ENCODE peak calls at places on chromosomes 3 and 15, in eight cellular contexts. One of them, this sample, is unnamed.

GRCh38 chr15:101317473-101317872 is 22.4 kb upstream of the SNRPA1 start:
- DNase-seq in spleen: no peak
- DNase-seq in mammary epithelial cell: no peak
- DNase-seq in GM20000: no peak
- DNase-seq in cardiac fibroblast: no peak
- DNase-seq in A549: no peak
- DNase-seq in heart left ventricle: no peak
- DNase-seq in neural progenitor cell: no peak
- DNase-seq in this sample: no peak

GRCh38 chr3:64048631-64049061 is 25.4 kb upstream of the PSMD6 start:
- DNase-seq in spleen: no peak
- DNase-seq in mammary epithelial cell: no peak
- DNase-seq in GM20000: no peak
- DNase-seq in cardiac fibroblast: peak
- DNase-seq in A549: no peak
- DNase-seq in heart left ventricle: no peak
- DNase-seq in neural progenitor cell: no peak
- DNase-seq in this sample: no peak

GRCh38 chr3:128845695-128846491 is 33.5 kb upstream of the ACAD9 start:
- DNase-seq in spleen: peak
- DNase-seq in mammary epithelial cell: peak
- DNase-seq in GM20000: peak
- DNase-seq in cardiac fibroblast: peak
- DNase-seq in A549: peak
- DNase-seq in heart left ventricle: peak
- DNase-seq in neural progenitor cell: peak
- DNase-seq in this sample: peak

GRCh38 chr3:30495172-30496124 is 111.0 kb upstream of the TGFBR2 start:
- DNase-seq in spleen: no peak
- DNase-seq in mammary epithelial cell: no peak
- DNase-seq in GM20000: no peak
- DNase-seq in cardiac fibroblast: no peak
- DNase-seq in A549: no peak
- DNase-seq in heart left ventricle: no peak
- DNase-seq in neural progenitor cell: no peak
- DNase-seq in this sample: no peak

GRCh38 chr15:77495806-77496589 is 75.3 kb downstream of the HMG20A start:
- DNase-seq in spleen: peak
- DNase-seq in mammary epithelial cell: no peak
- DNase-seq in GM20000: no peak
- DNase-seq in cardiac fibroblast: peak
- DNase-seq in A549: no peak
- DNase-seq in heart left ventricle: peak
- DNase-seq in neural progenitor cell: peak
- DNase-seq in this sample: peak

GRCh38 chr3:45199837-45200648 is 26.0 kb downstream of the TMEM158 start:
- DNase-seq in spleen: no peak
- DNase-seq in mammary epithelial cell: peak
- DNase-seq in GM20000: no peak
- DNase-seq in cardiac fibroblast: peak
- DNase-seq in A549: peak
- DNase-seq in heart left ventricle: no peak
- DNase-seq in neural progenitor cell: no peak
- DNase-seq in this sample: no peak

GRCh38 chr15:57432141-57432701 is 55.9 kb downstream of the CGNL1 start:
- DNase-seq in spleen: no peak
- DNase-seq in mammary epithelial cell: no peak
- DNase-seq in GM20000: no peak
- DNase-seq in cardiac fibroblast: peak
- DNase-seq in A549: no peak
- DNase-seq in heart left ventricle: no peak
- DNase-seq in neural progenitor cell: no peak
- DNase-seq in this sample: no peak

GRCh38 chr3:138347084-138347483 is 1.3 kb upstream of the MRAS start:
- DNase-seq in spleen: no peak
- DNase-seq in mammary epithelial cell: no peak
- DNase-seq in GM20000: no peak
- DNase-seq in cardiac fibroblast: no peak
- DNase-seq in A549: no peak
- DNase-seq in heart left ventricle: no peak
- DNase-seq in neural progenitor cell: no peak
- DNase-seq in this sample: no peak

GRCh38 chr3:43181202-43181910 is 75.5 kb upstream of the POMGNT2 start:
- DNase-seq in spleen: no peak
- DNase-seq in mammary epithelial cell: peak
- DNase-seq in GM20000: peak
- DNase-seq in cardiac fibroblast: no peak
- DNase-seq in A549: no peak
- DNase-seq in heart left ventricle: no peak
- DNase-seq in neural progenitor cell: no peak
- DNase-seq in this sample: no peak

GRCh38 chr15:51380999-51381806 is 39.7 kb downstream of the GLDN start:
- DNase-seq in spleen: no peak
- DNase-seq in mammary epithelial cell: peak
- DNase-seq in GM20000: peak
- DNase-seq in cardiac fibroblast: peak
- DNase-seq in A549: peak
- DNase-seq in heart left ventricle: peak
- DNase-seq in neural progenitor cell: peak
- DNase-seq in this sample: peak

GRCh38 chr3:24521306-24522154 is 26.9 kb upstream of the THRB start:
- DNase-seq in spleen: peak
- DNase-seq in mammary epithelial cell: peak
- DNase-seq in GM20000: no peak
- DNase-seq in cardiac fibroblast: peak
- DNase-seq in A549: peak
- DNase-seq in heart left ventricle: peak
- DNase-seq in neural progenitor cell: peak
- DNase-seq in this sample: peak

GRCh38 chr15:81475471-81475870 is 101.5 kb upstream of the TMC3 start:
- DNase-seq in spleen: no peak
- DNase-seq in mammary epithelial cell: no peak
- DNase-seq in GM20000: no peak
- DNase-seq in cardiac fibroblast: peak
- DNase-seq in A549: no peak
- DNase-seq in heart left ventricle: no peak
- DNase-seq in neural progenitor cell: no peak
- DNase-seq in this sample: no peak

GRCh38 chr3:178597388-178597787 is 61.2 kb downstream of the KCNMB2 start:
- DNase-seq in spleen: no peak
- DNase-seq in mammary epithelial cell: no peak
- DNase-seq in GM20000: no peak
- DNase-seq in cardiac fibroblast: no peak
- DNase-seq in A549: no peak
- DNase-seq in heart left ventricle: no peak
- DNase-seq in neural progenitor cell: no peak
- DNase-seq in this sample: no peak

DNA sequence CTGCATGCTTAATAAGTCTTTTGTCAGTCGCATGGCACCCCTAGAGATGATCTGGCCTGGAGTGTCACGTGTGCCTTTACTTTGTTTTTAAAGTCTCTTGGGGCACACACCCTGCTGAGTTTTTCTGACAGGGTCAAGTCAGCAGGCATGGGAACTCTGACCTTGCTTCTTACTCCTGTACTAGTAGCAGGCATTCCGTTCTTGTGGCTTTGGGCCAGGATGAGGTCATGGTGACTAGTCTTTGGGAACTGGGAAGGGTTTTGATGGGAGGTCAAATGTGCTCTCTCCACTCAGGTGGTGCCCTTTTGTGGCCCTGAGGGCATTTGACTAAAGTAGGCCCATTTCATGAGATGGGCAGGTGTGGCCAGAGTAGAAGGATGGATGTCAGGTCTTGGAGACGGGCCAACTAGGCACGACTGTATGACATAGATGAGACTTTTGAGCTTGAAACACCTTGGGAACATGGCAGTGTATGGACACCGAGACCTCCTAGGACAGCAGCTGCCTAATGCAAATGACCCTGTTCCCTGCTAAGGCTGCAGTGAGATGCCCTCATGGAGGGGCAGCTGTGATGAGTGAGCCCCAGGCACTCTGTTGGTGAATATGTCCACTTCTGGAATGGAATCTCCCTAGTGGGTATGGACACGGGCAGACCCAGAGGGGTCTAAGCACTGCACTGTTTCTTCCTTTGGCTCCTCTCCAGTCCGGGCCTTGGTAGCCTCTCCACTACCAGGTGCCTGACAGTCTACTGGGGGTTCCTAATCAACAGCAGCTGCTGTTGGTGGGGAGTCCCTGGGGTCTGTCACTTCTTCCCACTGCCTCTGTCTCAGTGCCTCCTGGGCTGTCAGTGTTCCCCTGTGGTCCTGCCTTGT is 16.4 kb downstream of the SRPRB start:
- DNase-seq in spleen: no peak
- DNase-seq in mammary epithelial cell: peak
- DNase-seq in GM20000: no peak
- DNase-seq in cardiac fibroblast: peak
- DNase-seq in A549: no peak
- DNase-seq in heart left ventricle: peak
- DNase-seq in neural progenitor cell: peak
- DNase-seq in this sample: no peak
- TF ChIP-seq CTCF in spleen: no peak
- TF ChIP-seq CTCF in mammary epithelial cell: peak
- TF ChIP-seq CTCF in GM20000: no peak
- TF ChIP-seq CTCF in cardiac fibroblast: no peak
- TF ChIP-seq CTCF in A549: no peak
- TF ChIP-seq CTCF in heart left ventricle: no peak
- TF ChIP-seq CTCF in neural progenitor cell: peak
- TF ChIP-seq CTCF in this sample: no peak

GRCh38 chr3:41202075-41202833 is 2.9 kb downstream of the CTNNB1 start:
- DNase-seq in spleen: no peak
- DNase-seq in mammary epithelial cell: peak
- DNase-seq in GM20000: peak
- DNase-seq in cardiac fibroblast: no peak
- DNase-seq in A549: no peak
- DNase-seq in heart left ventricle: no peak
- DNase-seq in neural progenitor cell: peak
- DNase-seq in this sample: no peak

GRCh38 chr3:41204369-41204768 is 5.1 kb downstream of the CTNNB1 start:
- DNase-seq in spleen: no peak
- DNase-seq in mammary epithelial cell: no peak
- DNase-seq in GM20000: no peak
- DNase-seq in cardiac fibroblast: no peak
- DNase-seq in A549: no peak
- DNase-seq in heart left ventricle: no peak
- DNase-seq in neural progenitor cell: no peak
- DNase-seq in this sample: no peak

GRCh38 chr3:41200669-41201021 is 1.3 kb downstream of the CTNNB1 start:
- DNase-seq in spleen: no peak
- DNase-seq in mammary epithelial cell: peak
- DNase-seq in GM20000: peak
- DNase-seq in cardiac fibroblast: peak
- DNase-seq in A549: no peak
- DNase-seq in heart left ventricle: peak
- DNase-seq in neural progenitor cell: peak
- DNase-seq in this sample: peak

GRCh38 chr3:41205591-41205990 is 6.3 kb downstream of the CTNNB1 start:
- DNase-seq in spleen: no peak
- DNase-seq in mammary epithelial cell: no peak
- DNase-seq in GM20000: no peak
- DNase-seq in cardiac fibroblast: no peak
- DNase-seq in A549: no peak
- DNase-seq in heart left ventricle: no peak
- DNase-seq in neural progenitor cell: no peak
- DNase-seq in this sample: no peak

DNA sequence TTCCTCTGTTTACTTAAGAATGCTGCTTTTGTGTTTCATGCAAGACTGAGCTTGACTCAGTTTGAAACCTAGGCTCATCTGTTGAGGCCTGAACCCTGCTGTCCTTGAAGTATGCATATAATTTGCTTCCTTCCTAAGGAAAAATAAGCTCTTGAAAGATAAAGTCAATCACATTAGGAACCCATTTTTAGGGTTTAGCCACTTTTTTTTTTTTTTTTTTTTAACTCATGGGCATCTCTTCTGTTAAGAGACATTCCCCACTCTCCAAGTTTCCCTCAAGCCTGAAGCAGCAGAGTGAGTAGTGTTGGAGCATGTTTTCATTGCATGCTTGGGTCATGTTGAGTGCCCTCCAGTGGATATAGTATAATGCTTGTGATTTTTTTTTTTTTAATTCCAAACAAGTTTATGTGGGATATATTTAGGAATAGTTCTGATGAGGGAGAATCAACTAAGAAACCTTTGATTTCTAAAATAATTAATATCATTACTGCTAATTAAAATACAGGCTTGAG is 3.6 kb downstream of the CTNNB1 start:
- DNase-seq in spleen: no peak
- DNase-seq in mammary epithelial cell: peak
- DNase-seq in GM20000: peak
- DNase-seq in cardiac fibroblast: peak
- DNase-seq in A549: no peak
- DNase-seq in heart left ventricle: peak
- DNase-seq in neural progenitor cell: peak
- DNase-seq in this sample: no peak
- TF ChIP-seq CTCF in spleen: no peak
- TF ChIP-seq CTCF in mammary epithelial cell: peak
- TF ChIP-seq CTCF in GM20000: no peak
- TF ChIP-seq CTCF in cardiac fibroblast: peak
- TF ChIP-seq CTCF in A549: peak
- TF ChIP-seq CTCF in heart left ventricle: peak
- TF ChIP-seq CTCF in neural progenitor cell: peak
- TF ChIP-seq CTCF in this sample: no peak

DNA sequence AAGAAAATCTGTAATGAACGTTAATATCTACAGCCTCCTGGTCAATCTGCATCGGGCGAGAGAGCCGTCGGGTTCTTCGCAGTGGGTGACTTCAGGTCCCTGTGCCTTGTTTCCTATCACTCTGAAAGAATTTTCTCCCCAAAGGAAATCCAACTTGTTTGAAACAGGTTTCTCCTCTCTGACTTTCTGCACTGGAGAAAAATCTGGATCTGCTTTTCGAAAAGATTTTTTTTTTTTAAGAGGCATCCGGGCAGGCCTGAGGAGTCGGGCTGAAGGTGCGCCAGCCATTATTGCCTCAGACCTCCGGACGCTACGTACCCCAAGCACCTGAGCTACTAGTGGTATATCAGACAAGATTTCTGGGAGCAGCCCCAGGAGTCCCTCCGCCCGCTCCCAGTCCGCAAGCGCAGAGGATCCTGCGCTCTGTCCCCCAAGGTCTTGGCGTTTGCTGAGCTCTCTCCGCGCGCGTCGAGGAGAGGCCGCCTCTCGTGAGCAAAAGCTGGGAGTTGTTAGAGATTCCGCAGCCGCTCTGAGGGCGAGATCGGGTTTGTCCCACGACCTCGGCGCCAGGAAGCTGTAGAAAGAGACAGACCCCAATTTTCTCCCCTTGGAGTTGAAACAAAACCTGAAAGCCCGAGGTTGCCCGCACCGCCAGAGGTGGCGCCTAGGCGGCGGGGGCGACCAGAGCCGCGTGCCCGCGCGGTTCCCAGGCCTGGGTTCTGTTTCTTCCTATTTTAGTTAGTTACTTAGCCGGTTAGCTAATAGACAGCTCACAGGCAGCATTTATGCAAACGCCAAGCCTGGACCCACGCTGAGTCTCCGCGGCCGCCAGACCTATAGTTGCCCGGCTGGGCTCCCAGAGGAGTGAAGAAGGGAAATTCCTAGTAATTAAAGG is 72.4 kb upstream of the POLG start:
- DNase-seq in spleen: no peak
- DNase-seq in mammary epithelial cell: no peak
- DNase-seq in GM20000: peak
- DNase-seq in cardiac fibroblast: no peak
- DNase-seq in A549: no peak
- DNase-seq in heart left ventricle: no peak
- DNase-seq in neural progenitor cell: peak
- DNase-seq in this sample: no peak
- TF ChIP-seq CTCF in spleen: no peak
- TF ChIP-seq CTCF in mammary epithelial cell: peak
- TF ChIP-seq CTCF in GM20000: no peak
- TF ChIP-seq CTCF in cardiac fibroblast: peak
- TF ChIP-seq CTCF in A549: no peak
- TF ChIP-seq CTCF in heart left ventricle: no peak
- TF ChIP-seq CTCF in neural progenitor cell: peak
- TF ChIP-seq CTCF in this sample: no peak

GRCh38 chr3:12536423-12536822 is 8.9 kb downstream of the MKRN2OS start:
- DNase-seq in spleen: no peak
- DNase-seq in mammary epithelial cell: no peak
- DNase-seq in GM20000: no peak
- DNase-seq in cardiac fibroblast: peak
- DNase-seq in A549: no peak
- DNase-seq in heart left ventricle: no peak
- DNase-seq in neural progenitor cell: no peak
- DNase-seq in this sample: no peak
- TF ChIP-seq CTCF in spleen: no peak
- TF ChIP-seq CTCF in mammary epithelial cell: no peak
- TF ChIP-seq CTCF in GM20000: no peak
- TF ChIP-seq CTCF in cardiac fibroblast: peak
- TF ChIP-seq CTCF in A549: no peak
- TF ChIP-seq CTCF in heart left ventricle: no peak
- TF ChIP-seq CTCF in neural progenitor cell: peak
- TF ChIP-seq CTCF in this sample: no peak